ENCODE peak calls at places on chromosomes 3 and 15, in nine cellular contexts. T is heart right ventricle, G is HFF-Myc, H is fibroblast of lung, C is pancreas, P is heart left ventricle, W is WTC11, S is Peyer's patch, I is GM13976. E is an unnamed sample.

GRCh38 chr15:78396186-78396814 is 41.7 kb upstream of the IREB2 start:
- DNase-seq in T (no peak), G (no peak), H (no peak), C (no peak), P (no peak), W (no peak), S (no peak), I (no peak), E (no peak)

GRCh38 chr3:119350114-119350513 is 55.9 kb downstream of the ARHGAP31 start:
- DNase-seq in T (peak), G (no peak), H (no peak), C (no peak), P (peak), W (peak), S (no peak), I (no peak), E (no peak)

GRCh38 chr15:89814112-89814742 is 425 bp downstream of the ANPEP start:
- DNase-seq in T (peak), G (no peak), H (no peak), C (no peak), P (no peak), W (no peak), S (no peak), I (peak), E (no peak)

GRCh38 chr15:96893159-96893906 is 562.8 kb downstream of the NR2F2 start:
- DNase-seq in T (no peak), G (no peak), H (peak), C (no peak), P (no peak), W (peak), S (no peak), I (no peak), E (no peak)

GRCh38 chr3:128854382-128854939 is 25.0 kb upstream of the ACAD9 start:
- DNase-seq in T (no peak), G (no peak), H (no peak), C (no peak), P (no peak), W (no peak), S (no peak), I (no peak), E (no peak)

GRCh38 chr15:79380755-79381499 is 51.2 kb upstream of the MINAR1 start:
- DNase-seq in T (peak), G (peak), H (peak), C (peak), P (peak), W (peak), S (peak), I (peak), E (peak)

GRCh38 chr3:98005438-98005837 is 29.7 kb downstream of the GABRR3 start:
- DNase-seq in T (no peak), G (no peak), H (no peak), C (no peak), P (no peak), W (no peak), S (no peak), I (no peak), E (no peak)

GRCh38 chr3:149397528-149397927 is 20.1 kb upstream of the TM4SF1 start:
- DNase-seq in T (no peak), G (no peak), H (no peak), C (no peak), P (no peak), W (no peak), S (no peak), I (no peak), E (no peak)

GRCh38 chr3:78096488-78097255 is 1056.8 kb downstream of the ROBO2 start:
- DNase-seq in T (no peak), G (no peak), H (no peak), C (no peak), P (no peak), W (no peak), S (no peak), I (no peak), E (no peak)

GRCh38 chr3:127535901-127536817 is 54.4 kb downstream of the TPRA1 start:
- DNase-seq in T (no peak), G (no peak), H (no peak), C (no peak), P (no peak), W (no peak), S (no peak), I (no peak), E (peak)

GRCh38 chr3:154862265-154862664 is 217.9 kb upstream of the MME start:
- DNase-seq in T (no peak), G (no peak), H (peak), C (no peak), P (no peak), W (no peak), S (no peak), I (no peak), E (no peak)

GRCh38 chr3:23637339-23637738 is 168.4 kb upstream of the UBE2E1 start:
- DNase-seq in T (no peak), G (no peak), H (no peak), C (no peak), P (no peak), W (no peak), S (no peak), I (no peak), E (no peak)

GRCh38 chr3:136543385-136543784 is 208.8 kb downstream of the STAG1 start:
- DNase-seq in T (no peak), G (no peak), H (peak), C (no peak), P (no peak), W (no peak), S (no peak), I (no peak), E (no peak)

GRCh38 chr3:193347507-193348501 is 30.7 kb downstream of the ATP13A5 start:
- DNase-seq in T (no peak), G (no peak), H (no peak), C (no peak), P (no peak), W (peak), S (no peak), I (no peak), E (no peak)

GRCh38 chr3:184899953-184900595 is 88.1 kb downstream of the VPS8 start:
- DNase-seq in T (no peak), G (no peak), H (no peak), C (no peak), P (no peak), W (no peak), S (no peak), I (no peak), E (no peak)

GRCh38 chr3:102143536-102143935 is 291.3 kb upstream of the ZPLD1 start:
- DNase-seq in T (no peak), G (no peak), H (no peak), C (no peak), P (no peak), W (no peak), S (no peak), I (no peak), E (no peak)

GRCh38 chr3:188052229-188052965 is 101.6 kb upstream of the LPP start:
- DNase-seq in T (peak), G (no peak), H (peak), C (peak), P (peak), W (peak), S (peak), I (no peak), E (no peak)

GRCh38 chr3:139087621-139088020 is 42.9 kb upstream of the PRR23C start:
- DNase-seq in T (no peak), G (no peak), H (no peak), C (no peak), P (no peak), W (no peak), S (no peak), I (no peak), E (no peak)

GRCh38 chr15:70151441-70151840 is 53.7 kb upstream of the TLE3 start:
- DNase-seq in T (no peak), G (no peak), H (no peak), C (no peak), P (no peak), W (no peak), S (no peak), I (no peak), E (no peak)

GRCh38 chr15:70151008-70151407 is 53.3 kb upstream of the TLE3 start:
- DNase-seq in T (no peak), G (no peak), H (no peak), C (no peak), P (no peak), W (no peak), S (no peak), I (no peak), E (no peak)

GRCh38 chr15:70150405-70150747 is 52.7 kb upstream of the TLE3 start:
- DNase-seq in T (no peak), G (no peak), H (no peak), C (no peak), P (no peak), W (no peak), S (no peak), I (no peak), E (no peak)

GRCh38 chr15:70147778-70148177 is 50.1 kb upstream of the TLE3 start:
- DNase-seq in T (no peak), G (no peak), H (no peak), C (no peak), P (no peak), W (no peak), S (no peak), I (no peak), E (peak)

DNA sequence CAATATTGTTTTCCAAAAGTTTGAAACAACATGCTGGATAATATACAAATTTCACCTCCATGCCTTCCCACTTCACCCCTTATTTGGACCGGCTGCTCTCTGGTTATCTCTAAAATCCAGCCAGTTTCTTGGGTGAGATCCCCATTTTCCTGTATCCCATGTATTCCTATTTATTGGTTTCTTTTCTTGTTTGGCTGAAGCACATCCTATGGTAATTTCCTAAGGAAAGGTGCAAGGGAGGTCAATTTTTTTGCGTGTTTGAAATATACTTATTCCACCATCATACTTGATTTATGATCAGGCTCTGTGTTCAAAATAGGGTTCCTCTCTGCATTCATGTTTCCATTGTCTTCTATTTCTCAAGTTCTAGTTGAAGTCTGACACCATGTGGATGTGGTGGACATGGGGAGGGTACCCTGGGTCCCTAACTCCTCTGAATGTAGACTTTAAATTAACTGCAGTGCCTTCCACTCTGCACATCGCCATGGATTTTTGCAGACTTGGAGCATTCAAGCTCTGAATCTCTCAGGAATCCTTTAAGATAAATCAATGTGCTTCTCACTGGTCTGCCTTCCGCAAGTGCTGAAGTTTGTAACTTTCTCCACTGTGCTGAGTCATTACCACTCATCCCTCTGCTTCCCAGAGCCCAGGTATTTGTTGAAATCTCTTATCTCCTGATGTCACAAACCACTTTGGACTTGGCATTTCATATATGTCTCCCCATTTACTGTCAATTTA is 52.1 kb upstream of the TLE3 start:
- DNase-seq in T (no peak), G (no peak), H (peak), C (no peak), P (no peak), W (no peak), S (no peak), I (no peak), E (no peak)
- TF ChIP-seq CTCF in T (no peak), G (no peak), H (no peak), C (no peak), P (no peak), W (no peak), S (no peak), I (no peak), E (no peak)

GRCh38 chr15:47945869-47946666 is 174.7 kb upstream of the SLC24A5 start:
- DNase-seq in T (no peak), G (no peak), H (no peak), C (no peak), P (no peak), W (no peak), S (no peak), I (no peak), E (no peak)

GRCh38 chr15:47949815-47950214 is 171.0 kb upstream of the SLC24A5 start:
- DNase-seq in T (no peak), G (no peak), H (no peak), C (no peak), P (no peak), W (no peak), S (no peak), I (no peak), E (no peak)

GRCh38 chr15:47950447-47950846 is 170.3 kb upstream of the SLC24A5 start:
- DNase-seq in T (no peak), G (no peak), H (no peak), C (no peak), P (no peak), W (no peak), S (no peak), I (no peak), E (no peak)

GRCh38 chr15:47944911-47945310 is 175.9 kb upstream of the SLC24A5 start:
- DNase-seq in T (no peak), G (no peak), H (no peak), C (no peak), P (no peak), W (no peak), S (no peak), I (no peak), E (no peak)
- TF ChIP-seq CTCF in T (no peak), G (no peak), H (no peak), C (no peak), P (no peak), W (no peak), S (peak), I (no peak), E (no peak)

DNA sequence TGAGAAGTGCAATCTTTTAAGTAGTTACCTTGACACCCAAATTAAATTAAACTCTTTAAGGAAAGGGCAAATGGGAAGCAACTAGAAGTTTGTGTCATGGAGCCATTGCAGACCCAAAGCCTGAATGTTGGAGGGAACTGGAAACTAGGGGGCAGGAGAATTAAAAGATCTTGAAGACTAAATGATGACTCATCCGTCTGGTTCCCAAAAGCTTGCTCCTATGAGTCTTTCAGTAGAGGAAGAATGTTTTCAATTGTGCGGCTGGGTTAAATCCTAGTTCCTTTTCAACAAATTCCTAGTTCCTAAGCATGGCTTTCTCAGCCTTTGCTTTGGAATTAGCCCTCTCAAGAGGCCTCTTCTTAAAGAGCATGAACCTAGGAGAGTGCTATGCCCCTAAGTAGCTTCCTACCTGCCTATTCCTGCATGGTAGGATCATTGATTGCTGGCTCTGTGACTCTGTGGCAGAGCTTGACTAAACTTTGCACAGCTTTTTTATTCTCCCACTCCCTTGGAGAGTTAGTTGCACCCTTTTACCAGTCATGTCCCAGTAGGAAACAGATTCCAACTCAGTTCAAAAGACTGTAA is 17.7 kb downstream of the CLEC3B start:
- DNase-seq in T (no peak), G (peak), H (peak), C (no peak), P (no peak), W (no peak), S (no peak), I (no peak), E (no peak)
- TF ChIP-seq CTCF in T (peak), G (peak), H (peak), C (no peak), P (no peak), W (no peak), S (no peak), I (no peak), E (no peak)

GRCh38 chr15:65085990-65086679 is 9.6 kb downstream of the KBTBD13 start:
- DNase-seq in T (no peak), G (no peak), H (no peak), C (no peak), P (no peak), W (peak), S (no peak), I (peak), E (peak)
- TF ChIP-seq CTCF in T (peak), G (peak), H (peak), C (no peak), P (peak), W (peak), S (peak), I (peak), E (peak)

GRCh38 chr3:57015912-57016311 is 44.6 kb upstream of the SPATA12 start:
- DNase-seq in T (no peak), G (no peak), H (no peak), C (no peak), P (no peak), W (no peak), S (no peak), I (no peak), E (no peak)

GRCh38 chr3:57015350-57015729 is 45.1 kb upstream of the SPATA12 start:
- DNase-seq in T (no peak), G (no peak), H (no peak), C (no peak), P (no peak), W (no peak), S (no peak), I (no peak), E (no peak)

GRCh38 chr3:57009802-57010201 is 50.7 kb upstream of the SPATA12 start:
- DNase-seq in T (no peak), G (no peak), H (no peak), C (no peak), P (no peak), W (no peak), S (no peak), I (no peak), E (no peak)

GRCh38 chr3:57011022-57011421 is 49.4 kb upstream of the SPATA12 start:
- DNase-seq in T (no peak), G (no peak), H (no peak), C (no peak), P (no peak), W (no peak), S (no peak), I (no peak), E (no peak)

GRCh38 chr3:57012847-57013246 is 47.6 kb upstream of the SPATA12 start:
- DNase-seq in T (no peak), G (no peak), H (no peak), C (no peak), P (no peak), W (no peak), S (no peak), I (no peak), E (no peak)
- TF ChIP-seq CTCF in T (no peak), G (no peak), H (no peak), C (no peak), P (no peak), W (no peak), S (no peak), I (no peak), E (no peak)

DNA sequence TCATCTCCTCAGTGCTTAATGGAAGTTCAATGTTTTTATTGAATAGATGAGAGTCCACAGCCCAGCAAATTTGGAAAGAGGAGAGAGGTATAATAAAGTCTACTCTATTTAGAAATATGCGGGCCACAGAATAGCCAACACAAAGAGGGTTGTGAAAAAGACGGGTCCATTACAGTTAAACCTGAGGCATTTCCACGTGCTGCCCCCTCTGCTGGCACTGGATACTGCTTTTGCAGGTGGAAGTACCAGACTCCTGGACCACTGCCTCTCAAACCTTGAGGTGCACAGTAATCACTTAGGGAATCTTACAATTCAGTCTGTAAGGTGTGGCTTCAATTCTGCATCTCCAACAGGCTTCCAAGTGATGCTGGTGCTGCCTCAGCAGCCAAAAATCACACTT is 3.0 kb upstream of the TFDP2 start:
- DNase-seq in T (no peak), G (no peak), H (no peak), C (no peak), P (no peak), W (peak), S (no peak), I (no peak), E (peak)
- TF ChIP-seq CTCF in T (no peak), G (no peak), H (peak), C (no peak), P (no peak), W (no peak), S (no peak), I (no peak), E (no peak)

GRCh38 chr15:23648920-23649515 is 1.4 kb upstream of the MAGEL2 start:
- DNase-seq in T (peak), G (no peak), H (peak), C (peak), P (no peak), W (peak), S (no peak), I (no peak), E (peak)
- TF ChIP-seq CTCF in T (peak), G (peak), H (peak), C (no peak), P (peak), W (peak), S (peak), I (no peak), E (peak)

DNA sequence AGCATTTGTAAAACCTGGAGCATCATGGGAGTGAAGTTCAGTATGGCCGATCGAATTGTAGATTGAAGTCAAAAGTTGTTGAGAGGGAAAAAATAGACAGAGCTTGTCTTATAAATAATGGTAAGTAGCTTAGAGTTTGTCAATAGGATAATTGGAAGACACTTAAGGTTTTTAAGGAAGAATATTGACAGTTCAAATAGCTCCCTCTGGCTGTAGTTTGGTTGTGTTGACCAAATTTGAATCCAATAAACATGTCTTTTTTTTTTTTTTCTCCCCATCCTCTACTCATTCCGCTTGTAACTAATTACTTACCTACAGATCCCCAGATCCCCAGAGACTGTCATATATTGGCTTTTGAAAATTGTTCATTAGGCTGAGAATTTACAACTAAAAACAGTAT is 677.0 kb downstream of the AGBL1 start:
- DNase-seq in T (no peak), G (no peak), H (no peak), C (no peak), P (no peak), W (no peak), S (no peak), I (no peak), E (no peak)
- TF ChIP-seq CTCF in T (peak), G (no peak), H (no peak), C (no peak), P (no peak), W (no peak), S (peak), I (no peak), E (peak)

GRCh38 chr3:58177747-58178527 is 32.8 kb downstream of the DNASE1L3 start:
- DNase-seq in T (peak), G (peak), H (peak), C (peak), P (peak), W (peak), S (peak), I (peak), E (peak)
- TF ChIP-seq CTCF in T (peak), G (peak), H (peak), C (peak), P (peak), W (peak), S (peak), I (peak), E (peak)